ENCODE peak calls at places on chromosomes 16 and 17, in eight cellular contexts. One of them, this sample, is unnamed.
A peak's percentile ranks its signal among the peaks of the same experiment; 100 is the strongest.

GRCh38 chr17:44219126-44219635 is 294 bp downstream of the UBTF start:
- DNase-seq in T-cell: peak; percentile 67
- DNase-seq in IMR-90: peak; percentile 65
- DNase-seq in esophagus muscularis mucosa: no peak
- DNase-seq in activated T-cell treated with anti-CD3 and anti-CD28 coated beads, Interleukin-2, amount 50 U/mL, for 72 hours: peak; percentile 87
- DNase-seq in NCI-H1092 treated with DMSO at 0.1 percent for 48 hours: peak; percentile 54
- DNase-seq in HT-29: peak; percentile 68
- DNase-seq in T-helper 2 cell: peak; percentile 52
- DNase-seq in this sample: peak; percentile 79

GRCh38 chr16:66130296-66130910 is 236.1 kb upstream of the CDH5 start:
- DNase-seq in T-cell: no peak
- DNase-seq in IMR-90: peak; percentile 92
- DNase-seq in esophagus muscularis mucosa: no peak
- DNase-seq in activated T-cell treated with anti-CD3 and anti-CD28 coated beads, Interleukin-2, amount 50 U/mL, for 72 hours: no peak
- DNase-seq in NCI-H1092 treated with DMSO at 0.1 percent for 48 hours: no peak
- DNase-seq in HT-29: no peak
- DNase-seq in T-helper 2 cell: no peak
- DNase-seq in this sample: no peak

GRCh38 chr16:67011274-67011673 is 17.7 kb upstream of the CBFB start:
- DNase-seq in T-cell: no peak
- DNase-seq in IMR-90: no peak
- DNase-seq in esophagus muscularis mucosa: no peak
- DNase-seq in activated T-cell treated with anti-CD3 and anti-CD28 coated beads, Interleukin-2, amount 50 U/mL, for 72 hours: no peak
- DNase-seq in NCI-H1092 treated with DMSO at 0.1 percent for 48 hours: no peak
- DNase-seq in HT-29: no peak
- DNase-seq in T-helper 2 cell: no peak
- DNase-seq in this sample: no peak

GRCh38 chr17:30586818-30587595 is 109.8 kb downstream of the GOSR1 start:
- DNase-seq in T-cell: no peak
- DNase-seq in IMR-90: peak; percentile 86
- DNase-seq in esophagus muscularis mucosa: no peak
- DNase-seq in activated T-cell treated with anti-CD3 and anti-CD28 coated beads, Interleukin-2, amount 50 U/mL, for 72 hours: peak; percentile 15
- DNase-seq in NCI-H1092 treated with DMSO at 0.1 percent for 48 hours: no peak
- DNase-seq in HT-29: no peak
- DNase-seq in T-helper 2 cell: no peak
- DNase-seq in this sample: no peak

GRCh38 chr16:77974883-77975282 is 47.5 kb upstream of the CLEC3A start:
- DNase-seq in T-cell: no peak
- DNase-seq in IMR-90: no peak
- DNase-seq in esophagus muscularis mucosa: no peak
- DNase-seq in activated T-cell treated with anti-CD3 and anti-CD28 coated beads, Interleukin-2, amount 50 U/mL, for 72 hours: no peak
- DNase-seq in NCI-H1092 treated with DMSO at 0.1 percent for 48 hours: no peak
- DNase-seq in HT-29: peak; percentile 28
- DNase-seq in T-helper 2 cell: no peak
- DNase-seq in this sample: no peak

GRCh38 chr16:82037666-82038065 is 2.6 kb downstream of the HSD17B2 start:
- DNase-seq in T-cell: no peak
- DNase-seq in IMR-90: peak; percentile 53
- DNase-seq in esophagus muscularis mucosa: no peak
- DNase-seq in activated T-cell treated with anti-CD3 and anti-CD28 coated beads, Interleukin-2, amount 50 U/mL, for 72 hours: no peak
- DNase-seq in NCI-H1092 treated with DMSO at 0.1 percent for 48 hours: no peak
- DNase-seq in HT-29: no peak
- DNase-seq in T-helper 2 cell: no peak
- DNase-seq in this sample: no peak

GRCh38 chr16:546909-547770 is 13.1 kb upstream of the PRR35 start:
- DNase-seq in T-cell: peak; percentile 31
- DNase-seq in IMR-90: peak; percentile 16
- DNase-seq in esophagus muscularis mucosa: no peak
- DNase-seq in activated T-cell treated with anti-CD3 and anti-CD28 coated beads, Interleukin-2, amount 50 U/mL, for 72 hours: peak; percentile 39
- DNase-seq in NCI-H1092 treated with DMSO at 0.1 percent for 48 hours: no peak
- DNase-seq in HT-29: no peak
- DNase-seq in T-helper 2 cell: no peak
- DNase-seq in this sample: peak; percentile 37

GRCh38 chr16:72739577-72739976 is 308.4 kb downstream of the ZFHX3 start:
- DNase-seq in T-cell: no peak
- DNase-seq in IMR-90: peak; percentile 56
- DNase-seq in esophagus muscularis mucosa: no peak
- DNase-seq in activated T-cell treated with anti-CD3 and anti-CD28 coated beads, Interleukin-2, amount 50 U/mL, for 72 hours: no peak
- DNase-seq in NCI-H1092 treated with DMSO at 0.1 percent for 48 hours: no peak
- DNase-seq in HT-29: no peak
- DNase-seq in T-helper 2 cell: no peak
- DNase-seq in this sample: no peak

GRCh38 chr16:50265716-50266336 is 525 bp upstream of the ADCY7 start:
- DNase-seq in T-cell: no peak
- DNase-seq in IMR-90: no peak
- DNase-seq in esophagus muscularis mucosa: no peak
- DNase-seq in activated T-cell treated with anti-CD3 and anti-CD28 coated beads, Interleukin-2, amount 50 U/mL, for 72 hours: no peak
- DNase-seq in NCI-H1092 treated with DMSO at 0.1 percent for 48 hours: no peak
- DNase-seq in HT-29: no peak
- DNase-seq in T-helper 2 cell: no peak
- DNase-seq in this sample: no peak

GRCh38 chr17:21061971-21062526 is 19.2 kb upstream of the USP22 start:
- DNase-seq in T-cell: no peak
- DNase-seq in IMR-90: no peak
- DNase-seq in esophagus muscularis mucosa: no peak
- DNase-seq in activated T-cell treated with anti-CD3 and anti-CD28 coated beads, Interleukin-2, amount 50 U/mL, for 72 hours: no peak
- DNase-seq in NCI-H1092 treated with DMSO at 0.1 percent for 48 hours: no peak
- DNase-seq in HT-29: no peak
- DNase-seq in T-helper 2 cell: no peak
- DNase-seq in this sample: no peak

GRCh38 chr17:77695386-77695785 is 263.1 kb upstream of the TNRC6C start:
- DNase-seq in T-cell: no peak
- DNase-seq in IMR-90: no peak
- DNase-seq in esophagus muscularis mucosa: no peak
- DNase-seq in activated T-cell treated with anti-CD3 and anti-CD28 coated beads, Interleukin-2, amount 50 U/mL, for 72 hours: no peak
- DNase-seq in NCI-H1092 treated with DMSO at 0.1 percent for 48 hours: no peak
- DNase-seq in HT-29: no peak
- DNase-seq in T-helper 2 cell: no peak
- DNase-seq in this sample: no peak

GRCh38 chr16:12801511-12802042 is 2.1 kb downstream of the CPPED1 start:
- DNase-seq in T-cell: no peak
- DNase-seq in IMR-90: peak; percentile 56
- DNase-seq in esophagus muscularis mucosa: no peak
- DNase-seq in activated T-cell treated with anti-CD3 and anti-CD28 coated beads, Interleukin-2, amount 50 U/mL, for 72 hours: peak; percentile 44
- DNase-seq in NCI-H1092 treated with DMSO at 0.1 percent for 48 hours: no peak
- DNase-seq in HT-29: no peak
- DNase-seq in T-helper 2 cell: no peak
- DNase-seq in this sample: no peak

GRCh38 chr17:66420961-66421371 is 118.6 kb downstream of the PRKCA start:
- DNase-seq in T-cell: no peak
- DNase-seq in IMR-90: peak; percentile 77
- DNase-seq in esophagus muscularis mucosa: no peak
- DNase-seq in activated T-cell treated with anti-CD3 and anti-CD28 coated beads, Interleukin-2, amount 50 U/mL, for 72 hours: no peak
- DNase-seq in NCI-H1092 treated with DMSO at 0.1 percent for 48 hours: no peak
- DNase-seq in HT-29: no peak
- DNase-seq in T-helper 2 cell: no peak
- DNase-seq in this sample: no peak

GRCh38 chr16:88374736-88375135 is 8.0 kb upstream of the ZNF469 start:
- DNase-seq in T-cell: no peak
- DNase-seq in IMR-90: no peak
- DNase-seq in esophagus muscularis mucosa: no peak
- DNase-seq in activated T-cell treated with anti-CD3 and anti-CD28 coated beads, Interleukin-2, amount 50 U/mL, for 72 hours: no peak
- DNase-seq in NCI-H1092 treated with DMSO at 0.1 percent for 48 hours: no peak
- DNase-seq in HT-29: no peak
- DNase-seq in T-helper 2 cell: no peak
- DNase-seq in this sample: no peak

GRCh38 chr17:38598536-38598935 is 7.2 kb downstream of the SRCIN1 start:
- DNase-seq in T-cell: no peak
- DNase-seq in IMR-90: peak; percentile 57
- DNase-seq in esophagus muscularis mucosa: no peak
- DNase-seq in activated T-cell treated with anti-CD3 and anti-CD28 coated beads, Interleukin-2, amount 50 U/mL, for 72 hours: peak; percentile 27
- DNase-seq in NCI-H1092 treated with DMSO at 0.1 percent for 48 hours: peak; percentile 74
- DNase-seq in HT-29: peak; percentile 98
- DNase-seq in T-helper 2 cell: no peak
- DNase-seq in this sample: no peak

GRCh38 chr17:58534901-58535421 is 20.5 kb upstream of the MTMR4 start:
- DNase-seq in T-cell: no peak
- DNase-seq in IMR-90: peak; percentile 61
- DNase-seq in esophagus muscularis mucosa: no peak
- DNase-seq in activated T-cell treated with anti-CD3 and anti-CD28 coated beads, Interleukin-2, amount 50 U/mL, for 72 hours: no peak
- DNase-seq in NCI-H1092 treated with DMSO at 0.1 percent for 48 hours: no peak
- DNase-seq in HT-29: no peak
- DNase-seq in T-helper 2 cell: no peak
- DNase-seq in this sample: no peak

GRCh38 chr16:54446639-54447038 is 160.1 kb upstream of the IRX3 start:
- DNase-seq in T-cell: no peak
- DNase-seq in IMR-90: no peak
- DNase-seq in esophagus muscularis mucosa: no peak
- DNase-seq in activated T-cell treated with anti-CD3 and anti-CD28 coated beads, Interleukin-2, amount 50 U/mL, for 72 hours: no peak
- DNase-seq in NCI-H1092 treated with DMSO at 0.1 percent for 48 hours: peak; percentile 9
- DNase-seq in HT-29: no peak
- DNase-seq in T-helper 2 cell: no peak
- DNase-seq in this sample: no peak

GRCh38 chr16:50303041-50303604 is 36.8 kb downstream of the ADCY7 start:
- DNase-seq in T-cell: no peak
- DNase-seq in IMR-90: peak; percentile 57
- DNase-seq in esophagus muscularis mucosa: no peak
- DNase-seq in activated T-cell treated with anti-CD3 and anti-CD28 coated beads, Interleukin-2, amount 50 U/mL, for 72 hours: no peak
- DNase-seq in NCI-H1092 treated with DMSO at 0.1 percent for 48 hours: no peak
- DNase-seq in HT-29: no peak
- DNase-seq in T-helper 2 cell: no peak
- DNase-seq in this sample: no peak